ENCODE peak calls at places on chromosomes 13 and 19, in four cellular contexts. D is T follicular helper cell; N is breast epithelium; X is CD4-positive, CD25-positive, alpha-beta regulatory T cell. B is an unnamed sample.

GRCh38 chr13:19561585-19561984 is 253 bp upstream of the TPTE2 start:
- DNase-seq in D (no peak), N (no peak), X (no peak), B (no peak)

GRCh38 chr13:49444517-49445395 is 682 bp downstream of the SETDB2 start:
- DNase-seq in D (peak), N (no peak), X (peak), B (peak)

GRCh38 chr19:30640266-30640965 is 268.2 kb downstream of the ZNF536 start:
- DNase-seq in D (no peak), N (no peak), X (no peak), B (no peak)

GRCh38 chr19:47891622-47891922 is 5.5 kb upstream of the SULT2A1 start:
- DNase-seq in D (no peak), N (no peak), X (no peak), B (no peak)

GRCh38 chr19:17686592-17687042 is 1.5 kb downstream of the UNC13A start:
- DNase-seq in D (no peak), N (no peak), X (no peak), B (no peak)

GRCh38 chr19:34226036-34226435 is 28.3 kb upstream of the GARRE1 start:
- DNase-seq in D (no peak), N (no peak), X (no peak), B (no peak)

GRCh38 chr19:48169585-48169973 is 565 bp downstream of the LIG1 start:
- DNase-seq in D (peak), N (peak), X (peak), B (peak)

GRCh38 chr13:110520431-110521295 is 40.9 kb downstream of the RAB20 start:
- DNase-seq in D (no peak), N (peak), X (no peak), B (no peak)

GRCh38 chr19:46785054-46785979 is 3.1 kb downstream of the SLC1A5 start:
- DNase-seq in D (no peak), N (no peak), X (no peak), B (no peak)

GRCh38 chr19:34428549-34429285 is 536 bp downstream of the UBA2 start:
- DNase-seq in D (no peak), N (no peak), X (no peak), B (no peak)

GRCh38 chr19:46787331-46788100 is 878 bp downstream of the SLC1A5 start:
- DNase-seq in D (peak), N (peak), X (peak), B (peak)

GRCh38 chr13:24605923-24606372 is 74.3 kb upstream of the ATP12A start:
- DNase-seq in D (no peak), N (no peak), X (no peak), B (peak)

GRCh38 chr19:47542030-47542475 is 27.2 kb upstream of the NAPA start:
- DNase-seq in D (no peak), N (no peak), X (no peak), B (no peak)

GRCh38 chr19:48615145-48616040 is 517 bp upstream of the FAM83E start:
- DNase-seq in D (no peak), N (no peak), X (no peak), B (no peak)

GRCh38 chr19:42563352-42564210 is 31.1 kb downstream of the CEACAM8 start:
- DNase-seq in D (no peak), N (no peak), X (no peak), B (peak)

GRCh38 chr19:18021121-18021755 is 13.3 kb downstream of the ARRDC2 start:
- DNase-seq in D (peak), N (peak), X (peak), B (no peak)

GRCh38 chr13:50230365-50230978 is 215.2 kb downstream of the KCNRG start:
- DNase-seq in D (no peak), N (no peak), X (no peak), B (no peak)

GRCh38 chr19:23033721-23034120 is 30.7 kb upstream of the ZNF728 start:
- DNase-seq in D (no peak), N (no peak), X (no peak), B (no peak)